ENCODE peak calls at places on chromosomes 7 and 10, in eight cellular contexts. N is GM12865; V is effector CD4-positive, alpha-beta T cell; Z is RWPE1; L is keratinocyte; F is posterior cingulate gyrus; A is EH; Y is lower lobe of right lung. O is an unnamed sample.

GRCh38 chr7:95324396-95324795 is at the start of gene PON1:
- DNase-seq in A (no peak), Z (no peak), Y (no peak), F (no peak), L (no peak), V (no peak), N (peak; percentile 27), O (no peak)

GRCh38 chr7:44087914-44088838 is 5.8 kb upstream of the POLM start:
- DNase-seq in V (no peak), Z (no peak), L (no peak), Y (peak; percentile 38), N (no peak), F (peak; percentile 87), A (peak; percentile 99), O (peak; percentile 59)

GRCh38 chr10:127016331-127016730 is 111.1 kb downstream of the DOCK1 start:
- DNase-seq in N (no peak), V (no peak), Y (no peak), Z (no peak), L (no peak), A (no peak), F (no peak), O (no peak)

GRCh38 chr7:91034459-91035368 is 229.5 kb upstream of the FZD1 start:
- DNase-seq in V (no peak), Y (no peak), Z (peak; percentile 7), F (peak; percentile 86), N (peak; percentile 68), L (no peak), A (peak; percentile 63), O (peak; percentile 75)

GRCh38 chr10:91511549-91512330 is 101.6 kb downstream of the HECTD2 start:
- DNase-seq in Z (peak; percentile 44), Y (no peak), N (peak; percentile 3), L (peak; percentile 9), A (peak; percentile 83), V (no peak), F (no peak), O (peak; percentile 56)

GRCh38 chr10:59173414-59173813 is 3.0 kb upstream of the PHYHIPL start:
- DNase-seq in Y (no peak), Z (peak; percentile 22), L (peak; percentile 33), V (no peak), N (no peak), F (no peak), A (no peak), O (no peak)

GRCh38 chr7:379456-380225 is 89.7 kb downstream of the FOXL3 start:
- DNase-seq in Y (peak; percentile 66), V (no peak), L (no peak), Z (no peak), F (peak; percentile 82), N (no peak), A (peak; percentile 16), O (no peak)

GRCh38 chr7:51356849-51357516 is 40.4 kb upstream of the COBL start:
- DNase-seq in V (no peak), L (no peak), A (no peak), F (no peak), Y (no peak), N (no peak), Z (no peak), O (no peak)

GRCh38 chr7:151088856-151089699 is 2.8 kb downstream of the AGAP3 start:
- DNase-seq in F (peak; percentile 89), V (no peak), L (no peak), N (no peak), A (peak; percentile 73), Y (peak; percentile 87), Z (peak; percentile 21), O (peak; percentile 81)

GRCh38 chr7:152931583-152931982 is 172.0 kb downstream of the ACTR3B start:
- DNase-seq in A (no peak), Y (no peak), N (no peak), V (no peak), F (no peak), L (no peak), Z (no peak), O (no peak)

GRCh38 chr7:131642429-131642828 is 86.0 kb upstream of the PODXL start:
- DNase-seq in Z (no peak), L (no peak), A (peak; percentile 50), N (no peak), F (no peak), Y (no peak), V (no peak), O (no peak)

GRCh38 chr10:73873163-73873842 is 1.1 kb downstream of the CAMK2G start:
- DNase-seq in A (no peak), V (no peak), Z (no peak), L (no peak), F (no peak), Y (no peak), N (no peak), O (no peak)

GRCh38 chr10:17409170-17409733 is 45.1 kb downstream of the ST8SIA6 start:
- DNase-seq in Y (no peak), Z (no peak), A (peak; percentile 8), L (no peak), F (no peak), V (no peak), N (peak; percentile 7), O (peak; percentile 11)

GRCh38 chr10:123841560-123841959 is 50.0 kb downstream of the CPXM2 start:
- DNase-seq in V (no peak), F (no peak), Z (no peak), L (no peak), Y (no peak), N (no peak), A (no peak), O (no peak)

GRCh38 chr10:51257511-51258248 is 183.4 kb downstream of the PRKG1 start:
- DNase-seq in Z (no peak), Y (no peak), V (no peak), A (peak; percentile 48), N (no peak), L (no peak), F (no peak), O (peak; percentile 41)

GRCh38 chr10:60444494-60445064 is 54.9 kb upstream of the ANK3 start:
- DNase-seq in L (no peak), A (peak; percentile 54), Z (no peak), V (no peak), N (no peak), F (no peak), Y (no peak), O (peak; percentile 58)

GRCh38 chr10:22103701-22104100 is 100.2 kb upstream of the DNAJC1 start:
- DNase-seq in A (no peak), F (no peak), L (no peak), N (peak; percentile 17), Y (no peak), V (no peak), Z (peak; percentile 31), O (no peak)

GRCh38 chr7:107396990-107397389 is 72.9 kb upstream of the GPR22 start:
- DNase-seq in V (no peak), Y (no peak), F (no peak), N (no peak), L (peak; percentile 35), A (no peak), Z (no peak), O (no peak)

GRCh38 chr7:105811189-105811847 is 65.1 kb downstream of the ATXN7L1 start:
- DNase-seq in Z (no peak), A (no peak), V (no peak), L (no peak), F (no peak), Y (no peak), N (no peak), O (no peak)

GRCh38 chr7:80847027-80847426 is 71.8 kb downstream of the SEMA3C start:
- DNase-seq in Z (no peak), F (no peak), V (no peak), Y (no peak), A (no peak), N (no peak), L (no peak), O (no peak)

GRCh38 chr10:44306147-44306710 is 78.7 kb downstream of the CXCL12 start:
- DNase-seq in A (peak; percentile 90), V (no peak), N (no peak), F (no peak), Y (no peak), Z (no peak), L (no peak), O (peak; percentile 75)

GRCh38 chr10:62728479-62728878 is 76.0 kb upstream of the ADO start:
- DNase-seq in A (no peak), L (no peak), N (no peak), V (no peak), F (no peak), Z (no peak), Y (peak; percentile 55), O (no peak)

O was measured in astrocyte of the hippocampus.